ENCODE peak calls at places on chromosome 21, in four cellular contexts. One of them, this sample, is unnamed.

GRCh38 chr21:34018185-34018584 is 55.2 kb upstream of the MRPS6 start:
- DNase-seq in GM12878: no peak
- DNase-seq in K562: no peak
- DNase-seq in H1: no peak
- DNase-seq in this sample: no peak

GRCh38 chr21:20040768-20041167 is 957.4 kb upstream of the NCAM2 start:
- DNase-seq in H1: no peak
- DNase-seq in K562: no peak
- DNase-seq in GM12878: no peak
- DNase-seq in this sample: no peak

GRCh38 chr21:42032968-42033367 is 22.8 kb upstream of the ZBTB21 start:
- DNase-seq in K562: no peak
- DNase-seq in H1: no peak
- DNase-seq in GM12878: no peak
- DNase-seq in this sample: no peak

GRCh38 chr21:33961061-33961460 is 45.5 kb upstream of the ATP5PO start:
- DNase-seq in H1: no peak
- DNase-seq in K562: no peak
- DNase-seq in GM12878: no peak
- DNase-seq in this sample: no peak

GRCh38 chr21:29148535-29148934 is 18.1 kb downstream of the MAP3K7CL start:
- DNase-seq in K562: no peak
- DNase-seq in GM12878: no peak
- DNase-seq in H1: no peak
- DNase-seq in this sample: peak; percentile 64

GRCh38 chr21:32392299-32392879 is 423 bp downstream of the URB1 start:
- DNase-seq in GM12878: no peak
- DNase-seq in H1: no peak
- DNase-seq in K562: no peak
- DNase-seq in this sample: no peak

GRCh38 chr21:15742052-15742451 is 12.3 kb downstream of the USP25 start:
- DNase-seq in GM12878: no peak
- DNase-seq in H1: no peak
- DNase-seq in K562: peak; percentile 32
- DNase-seq in this sample: peak; percentile 12

GRCh38 chr21:43367296-43367695 is 59.6 kb downstream of the SIK1 start:
- DNase-seq in GM12878: no peak
- DNase-seq in H1: no peak
- DNase-seq in K562: no peak
- DNase-seq in this sample: no peak

GRCh38 chr21:16587141-16587570 is 857.4 kb downstream of the USP25 start:
- DNase-seq in K562: no peak
- DNase-seq in H1: no peak
- DNase-seq in GM12878: no peak
- DNase-seq in this sample: peak; percentile 65

GRCh38 chr21:32099812-32100416 is 178.9 kb downstream of the MIS18A start:
- DNase-seq in GM12878: no peak
- DNase-seq in H1: no peak
- DNase-seq in K562: no peak
- DNase-seq in this sample: peak; percentile 24

GRCh38 chr21:41478319-41479177 is 29.4 kb downstream of the TMPRSS2 start:
- DNase-seq in H1: no peak
- DNase-seq in K562: no peak
- DNase-seq in GM12878: no peak
- DNase-seq in this sample: no peak

GRCh38 chr21:32693581-32693980 is 34.2 kb downstream of the SYNJ1 start:
- DNase-seq in K562: no peak
- DNase-seq in GM12878: no peak
- DNase-seq in H1: no peak
- DNase-seq in this sample: no peak

GRCh38 chr21:25283720-25284119 is 323.6 kb downstream of the MRPL39 start:
- DNase-seq in K562: no peak
- DNase-seq in H1: no peak
- DNase-seq in GM12878: no peak
- DNase-seq in this sample: peak; percentile 56

GRCh38 chr21:18144341-18144740 is 100.3 kb upstream of the CHODL start:
- DNase-seq in K562: no peak
- DNase-seq in H1: no peak
- DNase-seq in GM12878: no peak
- DNase-seq in this sample: no peak

GRCh38 chr21:25986928-25987327 is 183.6 kb downstream of the APP start:
- DNase-seq in K562: no peak
- DNase-seq in GM12878: no peak
- DNase-seq in H1: no peak
- DNase-seq in this sample: no peak

GRCh38 chr21:34625194-34625593 is 10.3 kb upstream of the RCAN1 start:
- DNase-seq in GM12878: no peak
- DNase-seq in H1: no peak
- DNase-seq in K562: no peak
- DNase-seq in this sample: no peak

GRCh38 chr21:17777321-17777720 is 41.8 kb downstream of the C21orf91 start:
- DNase-seq in GM12878: no peak
- DNase-seq in K562: no peak
- DNase-seq in H1: no peak
- DNase-seq in this sample: no peak

GRCh38 chr21:25254491-25255174 is 352.6 kb downstream of the MRPL39 start:
- DNase-seq in H1: no peak
- DNase-seq in GM12878: no peak
- DNase-seq in K562: no peak
- DNase-seq in this sample: no peak

DNA sequence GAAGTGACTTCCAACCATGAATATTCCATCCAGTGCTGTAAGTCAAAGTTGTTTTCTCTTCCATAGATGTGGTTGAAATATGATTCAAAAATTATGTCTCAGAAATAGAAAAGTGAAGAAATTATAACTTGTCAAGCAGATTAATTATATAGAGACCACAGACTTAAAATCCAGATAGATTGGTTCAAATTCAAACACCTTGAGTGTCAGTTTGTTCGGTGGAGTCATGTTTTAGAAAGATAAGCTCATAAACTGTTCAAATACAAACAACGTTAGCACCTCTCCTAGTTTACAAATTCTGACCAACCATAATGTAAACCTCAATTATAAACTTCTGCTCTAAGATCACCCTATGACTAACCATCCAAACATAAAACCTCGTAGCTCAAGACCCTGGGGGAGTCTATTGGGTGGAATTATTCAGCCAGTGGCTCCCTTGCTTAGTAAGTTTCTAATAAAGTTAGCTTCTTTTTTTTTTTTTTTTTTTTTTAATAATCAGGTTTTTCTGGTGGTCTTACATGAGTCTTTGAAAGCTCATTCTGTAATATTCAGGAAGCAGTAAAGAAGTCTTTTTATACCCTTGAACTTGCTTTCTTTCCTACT is 12.4 kb downstream of the CBR1 start:
- DNase-seq in K562: no peak
- DNase-seq in H1: no peak
- DNase-seq in GM12878: no peak
- DNase-seq in this sample: peak; percentile 74
- TF ChIP-seq CHD1 in K562: no peak
- TF ChIP-seq CHD1 in H1: no peak
- TF ChIP-seq CHD1 in GM12878: no peak
- TF ChIP-seq CHD1 in this sample: no peak

DNA sequence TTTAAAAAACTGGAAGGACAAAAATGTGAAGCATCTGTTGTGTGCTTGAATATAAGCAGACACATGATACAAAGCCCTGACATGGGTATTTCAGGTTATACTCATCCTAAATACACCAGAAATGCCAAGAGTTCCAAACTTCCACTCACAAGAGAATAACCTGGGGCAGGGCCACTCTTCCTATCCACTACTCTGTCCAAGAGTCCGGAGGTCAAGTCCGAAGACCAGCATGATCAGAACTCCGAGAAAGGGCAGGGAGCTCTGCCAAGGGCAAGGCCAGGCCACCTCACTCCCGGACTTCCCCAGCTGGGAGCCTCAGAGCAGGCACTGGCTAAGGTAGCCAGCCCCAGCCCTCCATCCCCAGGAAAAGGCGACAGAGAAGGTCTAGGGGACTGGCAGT is 37.5 kb downstream of the HLCS start:
- DNase-seq in H1: no peak
- DNase-seq in GM12878: no peak
- DNase-seq in K562: no peak
- DNase-seq in this sample: no peak
- TF ChIP-seq CHD1 in H1: no peak
- TF ChIP-seq CHD1 in GM12878: no peak
- TF ChIP-seq CHD1 in K562: no peak
- TF ChIP-seq CHD1 in this sample: no peak

GRCh38 chr21:46294647-46295176 is 8.6 kb downstream of the YBEY start:
- DNase-seq in GM12878: no peak
- DNase-seq in H1: no peak
- DNase-seq in K562: peak; percentile 71
- DNase-seq in this sample: peak; percentile 68
- TF ChIP-seq CHD1 in GM12878: no peak
- TF ChIP-seq CHD1 in H1: no peak
- TF ChIP-seq CHD1 in K562: no peak
- TF ChIP-seq CHD1 in this sample: no peak

DNA sequence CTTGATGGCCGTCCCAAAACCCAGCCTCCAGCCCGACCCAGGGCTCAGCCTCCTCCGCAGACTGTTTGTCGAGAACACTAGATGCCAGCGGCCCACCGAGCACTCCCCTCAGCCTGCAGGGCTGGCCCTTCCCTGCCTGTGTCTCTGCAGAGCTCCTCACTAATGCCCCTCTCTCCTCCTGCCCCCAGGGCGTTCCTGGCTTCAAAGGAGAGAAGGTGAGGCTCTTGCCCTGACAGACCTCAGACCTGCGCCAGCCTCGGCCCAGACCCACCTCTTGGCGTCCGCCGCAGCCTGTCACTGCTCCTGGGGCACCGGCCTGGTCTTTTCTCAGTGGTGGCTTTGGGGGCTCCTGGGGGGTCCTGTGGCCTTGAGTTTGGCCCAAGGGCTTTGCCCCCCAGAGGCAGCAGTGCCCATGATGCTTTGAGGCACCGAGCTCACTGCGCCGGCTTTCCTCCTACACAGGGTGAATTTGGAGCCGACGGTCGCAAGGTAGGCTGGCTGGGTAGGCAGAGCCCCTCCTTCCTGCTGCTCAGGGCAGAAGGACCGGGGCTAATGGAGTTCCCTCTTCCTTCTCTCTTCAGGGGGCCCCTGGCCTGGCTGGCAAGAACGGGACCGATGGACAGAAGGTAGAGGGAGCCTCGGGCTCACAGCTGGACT is 18.4 kb downstream of the COL6A2 start:
- DNase-seq in GM12878: no peak
- DNase-seq in H1: no peak
- DNase-seq in K562: no peak
- DNase-seq in this sample: no peak
- TF ChIP-seq CHD1 in GM12878: no peak
- TF ChIP-seq CHD1 in H1: no peak
- TF ChIP-seq CHD1 in K562: no peak
- TF ChIP-seq CHD1 in this sample: no peak

GRCh38 chr21:39082656-39083376 is 100.4 kb downstream of the PSMG1 start:
- DNase-seq in GM12878: no peak
- DNase-seq in H1: no peak
- DNase-seq in K562: peak; percentile 61
- DNase-seq in this sample: no peak
- TF ChIP-seq CHD1 in GM12878: no peak
- TF ChIP-seq CHD1 in H1: no peak
- TF ChIP-seq CHD1 in K562: no peak
- TF ChIP-seq CHD1 in this sample: no peak

GRCh38 chr21:24093032-24093431 is 1514.2 kb downstream of the MRPL39 start:
- DNase-seq in GM12878: no peak
- DNase-seq in K562: no peak
- DNase-seq in H1: no peak
- DNase-seq in this sample: no peak
- TF ChIP-seq CHD1 in GM12878: no peak
- TF ChIP-seq CHD1 in K562: no peak
- TF ChIP-seq CHD1 in H1: no peak
- TF ChIP-seq CHD1 in this sample: no peak

DNA sequence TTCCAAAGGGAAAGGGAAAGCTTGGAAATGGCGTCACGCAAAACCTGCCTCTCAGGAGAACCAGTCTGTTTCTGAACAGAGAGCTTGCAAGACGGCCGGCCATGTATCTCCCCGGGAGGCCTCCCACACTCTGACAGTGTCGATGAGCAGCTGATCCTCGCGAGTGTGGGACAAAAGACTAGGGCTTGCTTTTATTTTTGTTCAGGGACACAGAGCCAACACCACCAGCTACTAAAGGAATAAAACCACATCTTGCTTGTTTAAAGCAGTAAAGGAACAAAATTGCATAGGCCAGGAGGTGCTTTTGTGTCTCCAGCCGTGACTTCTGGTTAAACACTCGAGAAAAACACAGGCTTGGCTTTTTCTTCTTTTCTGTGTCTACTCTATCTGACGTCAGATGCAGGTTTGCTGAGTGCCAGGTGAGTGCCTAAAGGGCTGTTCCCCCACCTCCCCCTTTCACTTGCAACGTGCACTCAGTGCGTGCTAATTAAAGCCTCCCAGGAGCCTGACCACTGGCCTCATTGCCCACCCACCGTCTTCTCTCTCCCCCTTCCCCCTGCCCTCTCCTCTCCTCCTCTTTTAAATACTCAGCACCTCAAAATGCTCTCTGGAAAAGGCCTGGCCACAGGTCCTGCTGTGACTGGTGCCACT is 41.7 kb downstream of the LRRC3 start:
- DNase-seq in K562: no peak
- DNase-seq in H1: no peak
- DNase-seq in GM12878: no peak
- DNase-seq in this sample: no peak
- TF ChIP-seq CHD1 in K562: no peak
- TF ChIP-seq CHD1 in H1: no peak
- TF ChIP-seq CHD1 in GM12878: no peak
- TF ChIP-seq CHD1 in this sample: no peak

DNA sequence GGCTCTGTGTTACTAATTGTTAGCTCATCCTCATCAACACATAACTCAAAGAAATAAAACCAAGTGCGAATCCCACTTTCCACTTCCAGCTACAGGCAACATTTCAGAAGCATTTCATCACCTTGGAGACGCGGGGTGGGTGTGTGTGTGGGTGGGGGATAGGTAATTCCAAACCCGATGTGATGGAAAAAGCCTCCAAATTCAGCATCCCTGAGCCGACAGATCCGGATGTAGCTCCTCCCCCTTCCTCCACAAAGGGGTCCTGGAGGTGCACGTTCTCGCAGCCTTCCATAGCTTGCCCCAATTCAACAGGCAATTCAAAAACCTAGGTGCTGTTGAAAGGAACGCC is 486 bp downstream of the HSPA13 start:
- DNase-seq in H1: no peak
- DNase-seq in K562: no peak
- DNase-seq in GM12878: no peak
- DNase-seq in this sample: peak; percentile 11
- TF ChIP-seq CHD1 in H1: no peak
- TF ChIP-seq CHD1 in K562: no peak
- TF ChIP-seq CHD1 in GM12878: no peak
- TF ChIP-seq CHD1 in this sample: no peak